ENCODE peak calls at places on chromosomes 7 and 10, in six cellular contexts. M is HL-60, A is H1, C is GM23338, Z is transverse colon, N is vagina. K is an unnamed sample.

GRCh38 chr7:20217193-20217948 is at the start of gene MACC1:
- DNase-seq in M (no peak), A (peak), C (peak), Z (peak), N (no peak), K (peak)

GRCh38 chr10:123890246-123890645 is 1.4 kb downstream of the CPXM2 start:
- DNase-seq in M (no peak), A (no peak), C (no peak), Z (no peak), N (no peak), K (no peak)

GRCh38 chr7:80060218-80060806 is 74.3 kb upstream of the GNAI1 start:
- DNase-seq in M (no peak), A (no peak), C (peak), Z (no peak), N (no peak), K (no peak)

GRCh38 chr10:108696792-108697477 is 1226.4 kb downstream of the XPNPEP1 start:
- DNase-seq in M (no peak), A (no peak), C (no peak), Z (no peak), N (no peak), K (no peak)

GRCh38 chr7:108046952-108047506 is 44.1 kb upstream of the LAMB1 start:
- DNase-seq in M (no peak), A (no peak), C (no peak), Z (no peak), N (no peak), K (no peak)

GRCh38 chr7:157808042-157808441 is 471.2 kb downstream of the DNAJB6 start:
- DNase-seq in M (no peak), A (no peak), C (no peak), Z (no peak), N (no peak), K (no peak)

GRCh38 chr7:97200043-97200442 is 82.5 kb downstream of the SDHAF3 start:
- DNase-seq in M (no peak), A (no peak), C (no peak), Z (no peak), N (no peak), K (no peak)

GRCh38 chr7:157596471-157596870 is 259.7 kb downstream of the DNAJB6 start:
- DNase-seq in M (no peak), A (no peak), C (no peak), Z (no peak), N (no peak), K (no peak)

GRCh38 chr10:7243873-7244272 is 167.0 kb downstream of the SFMBT2 start:
- DNase-seq in M (no peak), A (no peak), C (no peak), Z (no peak), N (no peak), K (no peak)

GRCh38 chr10:121524138-121524817 is 74.0 kb downstream of the FGFR2 start:
- DNase-seq in M (no peak), A (no peak), C (no peak), Z (no peak), N (no peak), K (no peak)

GRCh38 chr10:34585422-34586115 is 229.5 kb downstream of the PARD3 start:
- DNase-seq in M (no peak), A (no peak), C (no peak), Z (no peak), N (no peak), K (no peak)

GRCh38 chr7:27606270-27607209 is 56.1 kb downstream of the HIBADH start:
- DNase-seq in M (no peak), A (no peak), C (no peak), Z (no peak), N (no peak), K (no peak)

GRCh38 chr10:35172574-35172973 is 45.9 kb downstream of the CREM start:
- DNase-seq in M (no peak), A (no peak), C (no peak), Z (no peak), N (no peak), K (no peak)

GRCh38 chr7:38545977-38546376 is 85.2 kb downstream of the AMPH start:
- DNase-seq in M (no peak), A (no peak), C (no peak), Z (no peak), N (no peak), K (no peak)

GRCh38 chr10:117000580-117000979 is 4.4 kb downstream of the SHTN1 start:
- DNase-seq in M (no peak), A (no peak), C (peak), Z (no peak), N (no peak), K (no peak)

GRCh38 chr10:114239994-114240345 is 916 bp downstream of the VWA2 start:
- DNase-seq in M (no peak), A (no peak), C (peak), Z (no peak), N (no peak), K (no peak)

GRCh38 chr7:42126475-42127231 is 110.4 kb downstream of the GLI3 start:
- DNase-seq in M (no peak), A (no peak), C (no peak), Z (no peak), N (peak), K (no peak)

GRCh38 chr7:127655720-127656119 is 3.7 kb downstream of the SND1 start:
- DNase-seq in M (no peak), A (no peak), C (peak), Z (no peak), N (no peak), K (no peak)

GRCh38 chr7:47529826-47530555 is 51.9 kb downstream of the TNS3 start:
- DNase-seq in M (no peak), A (no peak), C (no peak), Z (no peak), N (no peak), K (no peak)

GRCh38 chr7:105602325-105603305 is 21.3 kb upstream of the EFCAB10 start:
- DNase-seq in M (no peak), A (no peak), C (no peak), Z (no peak), N (no peak), K (no peak)

GRCh38 chr7:132276986-132277716 is 299.1 kb downstream of the PLXNA4 start:
- DNase-seq in M (no peak), A (no peak), C (no peak), Z (no peak), N (no peak), K (no peak)

GRCh38 chr10:44033008-44033407 is 351.9 kb downstream of the CXCL12 start:
- DNase-seq in M (no peak), A (no peak), C (no peak), Z (no peak), N (no peak), K (no peak)

GRCh38 chr10:3813986-3814831 is 29.2 kb upstream of the KLF6 start:
- DNase-seq in M (no peak), A (no peak), C (no peak), Z (no peak), N (no peak), K (no peak)

GRCh38 chr10:123559066-123559822 is 106.9 kb upstream of the GPR26 start:
- DNase-seq in M (peak), A (peak), C (peak), Z (peak), N (peak), K (peak)

GRCh38 chr7:132160525-132161230 is 415.6 kb downstream of the PLXNA4 start:
- DNase-seq in M (no peak), A (no peak), C (no peak), Z (no peak), N (no peak), K (no peak)

GRCh38 chr7:44147026-44147881 is 6.1 kb upstream of the MYL7 start:
- DNase-seq in M (no peak), A (no peak), C (peak), Z (no peak), N (no peak), K (peak)

GRCh38 chr10:28946479-28946878 is 269.2 kb downstream of the BAMBI start:
- DNase-seq in M (no peak), A (no peak), C (no peak), Z (no peak), N (no peak), K (no peak)

GRCh38 chr10:24886281-24886680 is 66.1 kb downstream of the PRTFDC1 start:
- DNase-seq in M (no peak), A (no peak), C (no peak), Z (peak), N (no peak), K (peak)

GRCh38 chr10:10235003-10235402 is 782.7 kb upstream of the CELF2 start:
- DNase-seq in M (no peak), A (no peak), C (peak), Z (no peak), N (no peak), K (no peak)

GRCh38 chr10:10233256-10233655 is 784.4 kb upstream of the CELF2 start:
- DNase-seq in M (no peak), A (no peak), C (no peak), Z (no peak), N (no peak), K (no peak)
- TF ChIP-seq CTCF in M (no peak), A (no peak), C (no peak), Z (no peak), N (no peak), K (no peak)

DNA sequence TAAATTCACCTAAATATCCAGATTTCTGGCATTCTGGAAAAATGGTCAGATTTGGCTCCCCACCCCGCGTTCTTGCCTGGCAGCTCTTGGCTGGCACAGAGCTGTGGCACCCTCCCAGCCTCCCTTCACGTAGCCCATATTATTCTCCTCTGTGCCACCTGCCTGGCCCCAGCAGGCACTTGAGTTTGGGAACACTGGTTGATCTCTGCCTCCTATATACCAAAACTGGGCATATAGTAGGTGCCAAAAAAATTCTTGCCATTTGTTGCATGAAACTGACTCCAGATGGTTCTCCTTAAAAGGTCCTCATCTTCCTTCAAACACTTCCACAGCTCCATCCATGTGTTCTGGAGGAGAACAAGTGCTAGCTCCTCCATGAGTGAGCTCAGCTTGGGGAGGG is 167.0 kb downstream of the RPS24 start:
- DNase-seq in M (no peak), A (no peak), C (no peak), Z (no peak), N (no peak), K (no peak)
- TF ChIP-seq POLR2AphosphoS5 in M (no peak), A (no peak), C (no peak), Z (no peak), N (no peak), K (no peak)

GRCh38 chr10:14562197-14562596 is 212.5 kb downstream of the FAM107B start:
- DNase-seq in M (no peak), A (no peak), C (no peak), Z (no peak), N (no peak), K (no peak)

GRCh38 chr10:14560794-14561765 is 213.6 kb downstream of the FAM107B start:
- DNase-seq in M (no peak), A (no peak), C (no peak), Z (no peak), N (no peak), K (no peak)

GRCh38 chr10:14562615-14563214 is 212.0 kb downstream of the FAM107B start:
- DNase-seq in M (no peak), A (no peak), C (no peak), Z (no peak), N (no peak), K (no peak)

GRCh38 chr10:14558025-14558424 is 216.7 kb downstream of the FAM107B start:
- DNase-seq in M (no peak), A (no peak), C (no peak), Z (no peak), N (no peak), K (no peak)

GRCh38 chr10:14560274-14560673 is 214.4 kb downstream of the FAM107B start:
- DNase-seq in M (peak), A (no peak), C (peak), Z (no peak), N (no peak), K (no peak)
- TF ChIP-seq CTCF in M (peak), A (peak), C (no peak), Z (no peak), N (no peak), K (no peak)

GRCh38 chr10:95547197-95547596 is 14.0 kb downstream of the SORBS1 start:
- DNase-seq in M (no peak), A (no peak), C (no peak), Z (peak), N (no peak), K (no peak)
- TF ChIP-seq POLR2AphosphoS5 in M (no peak), A (no peak), C (no peak), Z (no peak), N (no peak), K (no peak)

GRCh38 chr10:74645681-74646080 is 180.7 kb upstream of the KAT6B start:
- DNase-seq in M (no peak), A (no peak), C (no peak), Z (no peak), N (no peak), K (no peak)
- TF ChIP-seq CTCF in M (no peak), A (no peak), C (no peak), Z (no peak), N (no peak), K (no peak)

DNA sequence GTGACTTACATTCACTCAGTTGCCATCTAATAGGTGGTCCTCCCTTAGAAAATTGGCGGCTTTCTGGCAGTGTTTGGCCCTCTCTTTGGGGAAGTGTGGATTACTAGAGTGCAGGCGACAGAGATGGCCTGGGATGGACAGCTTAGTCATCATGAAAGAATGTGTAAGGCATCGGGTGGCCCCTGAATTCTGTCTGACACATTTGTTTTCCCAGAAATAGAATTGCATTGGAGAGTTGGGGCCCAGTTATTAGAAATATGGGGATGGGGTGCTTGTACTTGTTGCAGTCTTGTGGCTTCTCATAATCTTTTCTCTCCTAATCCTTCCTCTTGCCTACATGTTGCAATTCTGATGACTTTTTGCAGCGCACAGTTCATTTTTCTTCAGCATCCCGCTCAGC is 13.8 kb downstream of the TCF7L2 start:
- DNase-seq in M (no peak), A (no peak), C (no peak), Z (no peak), N (no peak), K (no peak)
- TF ChIP-seq POLR2AphosphoS5 in M (no peak), A (no peak), C (no peak), Z (no peak), N (no peak), K (no peak)

GRCh38 chr10:19488592-19489280 is 327.5 kb upstream of the PLXDC2 start:
- DNase-seq in M (no peak), A (peak), C (peak), Z (peak), N (no peak), K (no peak)
- TF ChIP-seq CTCF in M (no peak), A (peak), C (peak), Z (no peak), N (no peak), K (no peak)

GRCh38 chr10:103254538-103255325 is 9.0 kb downstream of the RPEL1 start:
- DNase-seq in M (no peak), A (no peak), C (peak), Z (no peak), N (no peak), K (no peak)
- TF ChIP-seq POLR2AphosphoS5 in M (no peak), A (no peak), C (no peak), Z (no peak), N (no peak), K (no peak)

DNA sequence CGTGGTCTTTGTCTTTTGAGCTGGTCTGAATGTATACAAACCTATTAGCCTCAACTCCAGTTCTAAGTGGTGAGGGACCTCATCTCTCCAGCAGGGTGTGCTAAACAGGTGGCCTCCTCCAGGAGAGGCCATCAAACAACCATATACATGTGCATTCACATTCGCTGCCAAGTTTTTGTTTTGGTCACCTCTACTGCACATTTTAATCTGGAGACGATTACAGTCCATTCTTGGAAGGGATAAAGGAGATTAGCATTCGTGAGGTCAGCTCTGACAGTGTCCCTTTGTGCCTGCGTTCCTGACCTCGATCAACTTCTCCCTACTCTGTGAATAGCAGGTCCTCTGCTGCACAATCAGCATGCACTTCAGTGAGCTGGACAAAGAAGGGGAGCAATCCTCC is 60.8 kb downstream of the RHOBTB1 start:
- DNase-seq in M (no peak), A (no peak), C (peak), Z (peak), N (no peak), K (no peak)
- TF ChIP-seq CTCF in M (peak), A (peak), C (peak), Z (peak), N (no peak), K (peak)

DNA sequence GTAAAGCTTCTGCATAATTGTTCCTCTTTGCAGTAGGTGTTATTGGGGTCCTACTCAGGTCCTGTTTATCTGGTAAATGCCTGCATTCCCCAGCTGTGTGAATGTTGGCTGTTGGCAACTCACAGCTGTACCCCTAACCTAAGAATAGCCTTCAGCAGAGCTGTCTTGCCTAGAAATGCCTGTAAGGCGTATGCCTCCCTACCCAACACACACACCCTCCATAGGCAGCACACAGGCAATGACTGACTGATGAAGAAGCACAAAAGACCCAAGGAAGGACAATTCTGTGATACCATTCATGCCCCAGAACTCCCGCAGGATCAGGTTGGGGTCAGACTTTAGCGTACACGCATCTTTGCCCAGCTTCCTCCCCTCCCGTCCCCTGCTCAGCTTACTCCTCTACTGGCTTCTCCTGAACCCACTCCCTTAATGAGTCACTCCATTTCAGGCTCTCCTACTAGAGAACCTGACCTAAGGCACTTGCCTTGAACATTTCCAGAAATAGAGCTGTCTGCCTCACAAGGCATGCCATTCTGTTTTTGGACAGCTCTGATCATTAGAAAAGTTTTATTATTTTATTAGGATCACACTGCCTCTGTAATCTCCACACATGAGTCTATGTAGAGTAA is 99.2 kb upstream of the PIK3CG start:
- DNase-seq in M (no peak), A (no peak), C (no peak), Z (no peak), N (no peak), K (no peak)
- TF ChIP-seq POLR2AphosphoS5 in M (no peak), A (no peak), C (no peak), Z (no peak), N (no peak), K (no peak)